ENCODE peak calls at places on chromosomes 3 and 15, in six cellular contexts. K, C, D, U, H and V are unnamed samples.

GRCh38 chr15:92633418-92633817 is 22.2 kb downstream of the FAM174B start:
- DNase-seq in C (no peak), H (no peak), D (peak; percentile 9), U (no peak), K (no peak), V (no peak)

GRCh38 chr3:131242201-131242600 is 139.4 kb upstream of the NUDT16 start:
- DNase-seq in H (no peak), K (peak; percentile 3), U (no peak), D (no peak), C (no peak), V (no peak)

GRCh38 chr3:125072749-125073404 is 17.1 kb upstream of the HEG1 start:
- DNase-seq in K (no peak), D (no peak), C (no peak), H (no peak), U (no peak), V (no peak)

GRCh38 chr3:134473868-134474546 is 11.8 kb downstream of the ANAPC13 start:
- DNase-seq in D (no peak), U (peak; percentile 75), H (peak; percentile 90), K (peak; percentile 71), C (peak; percentile 77), V (peak; percentile 86)

GRCh38 chr3:190673157-190673556 is 159.3 kb downstream of the IL1RAP start:
- DNase-seq in H (no peak), D (no peak), C (no peak), K (no peak), U (no peak), V (no peak)

GRCh38 chr3:171222995-171223394 is 196.5 kb upstream of the SLC2A2 start:
- DNase-seq in D (no peak), K (no peak), H (no peak), U (no peak), C (no peak), V (no peak)

GRCh38 chr3:5758699-5759098 is 571.2 kb downstream of the EDEM1 start:
- DNase-seq in H (no peak), D (no peak), C (no peak), U (no peak), K (no peak), V (no peak)

GRCh38 chr15:51874751-51875644 is 45.5 kb downstream of the TMOD3 start:
- DNase-seq in K (peak; percentile 98), H (no peak), U (peak; percentile 21), C (no peak), D (no peak), V (no peak)

GRCh38 chr15:91919014-91919534 is 65.6 kb downstream of the SLCO3A1 start:
- DNase-seq in D (no peak), U (peak; percentile 67), K (no peak), C (no peak), H (no peak), V (no peak)

GRCh38 chr3:108548304-108548703 is 37.9 kb upstream of the MYH15 start:
- DNase-seq in C (no peak), K (no peak), D (no peak), H (no peak), U (no peak), V (no peak)

GRCh38 chr3:184171562-184171961 is 3.1 kb upstream of the AP2M1 start:
- DNase-seq in D (no peak), C (no peak), U (no peak), K (no peak), H (no peak), V (no peak)